ENCODE peak calls at places on chromosomes 16 and 17, in seven cellular contexts. Y is SK-N-SH, E is HCT116, I is H1, V is endothelial cell of umbilical vein, N is HepG2, P is K562. Q is an unnamed sample.
A peak's percentile ranks its signal among the peaks of the same experiment; 100 is the strongest.

GRCh38 chr16:27378871-27379580 is 22.9 kb upstream of the IL21R start:
- DNase-seq in I (no peak), V (no peak), E (no peak), P (no peak), N (no peak), Y (no peak), Q (no peak)

GRCh38 chr16:78503501-78504110 is 404.2 kb downstream of the WWOX start:
- DNase-seq in V (peak; percentile 20), Y (peak; percentile 42), I (no peak), N (peak; percentile 61), E (peak; percentile 7), P (peak; percentile 74), Q (peak; percentile 76)

GRCh38 chr17:3759597-3760216 is 36.0 kb downstream of the HASPIN start:
- DNase-seq in V (no peak), P (peak; percentile 24), E (no peak), Y (no peak), I (no peak), N (no peak), Q (no peak)

GRCh38 chr16:69381231-69381630 is 4.6 kb downstream of the TERF2 start:
- DNase-seq in P (no peak), N (no peak), V (peak; percentile 73), Y (no peak), E (no peak), I (no peak), Q (no peak)

GRCh38 chr17:8072727-8073461 is 14.6 kb downstream of the ALOX12B start:
- DNase-seq in Y (peak; percentile 54), N (no peak), I (peak; percentile 68), P (no peak), E (no peak), V (no peak), Q (peak; percentile 58)

GRCh38 chr16:86222541-86222940 is 287.8 kb upstream of the FOXF1 start:
- DNase-seq in V (no peak), P (no peak), I (no peak), Y (no peak), N (no peak), E (no peak), Q (peak; percentile 39)

GRCh38 chr16:83723244-83723643 is 84.5 kb upstream of the HSBP1 start:
- DNase-seq in V (no peak), N (no peak), Y (no peak), P (no peak), I (no peak), E (no peak), Q (no peak)

GRCh38 chr16:73058221-73058615 is 10.3 kb upstream of the ZFHX3 start:
- DNase-seq in E (no peak), Y (peak; percentile 72), P (peak; percentile 30), N (no peak), I (peak; percentile 65), V (peak; percentile 45), Q (peak; percentile 62)

GRCh38 chr16:11679250-11679649 is 11.0 kb downstream of the SNN start:
- DNase-seq in N (no peak), V (no peak), I (no peak), P (no peak), Y (no peak), E (no peak), Q (no peak)

GRCh38 chr16:9309844-9310243 is 218.4 kb downstream of the HAPSTR1 start:
- DNase-seq in N (no peak), E (no peak), V (no peak), I (no peak), P (no peak), Y (no peak), Q (no peak)

GRCh38 chr17:73401911-73402310 is 90.1 kb upstream of the CDC42EP4 start:
- DNase-seq in I (peak; percentile 76), V (no peak), E (no peak), P (peak; percentile 52), N (peak; percentile 31), Y (peak; percentile 67), Q (peak; percentile 81)

GRCh38 chr17:9291912-9292562 is 270.7 kb downstream of the NTN1 start:
- DNase-seq in N (peak; percentile 8), V (peak; percentile 41), Y (peak; percentile 67), I (peak; percentile 66), E (no peak), P (peak; percentile 10), Q (peak; percentile 60)

GRCh38 chr17:7557825-7558543 is 566 bp upstream of the TNFSF13 start:
- DNase-seq in E (no peak), P (no peak), V (peak; percentile 89), I (peak; percentile 81), Y (peak; percentile 82), N (peak; percentile 52), Q (peak; percentile 83)

GRCh38 chr17:71114911-71115668 is 945.8 kb downstream of the KCNJ2 start:
- DNase-seq in N (no peak), P (no peak), Y (no peak), E (no peak), I (no peak), V (no peak), Q (no peak)

GRCh38 chr16:84340305-84341040 is 27.9 kb upstream of the ATP2C2 start:
- DNase-seq in P (no peak), I (no peak), Y (no peak), V (no peak), E (no peak), N (no peak), Q (no peak)

GRCh38 chr17:64441772-64442549 is 7.0 kb upstream of the MILR1 start:
- DNase-seq in N (peak; percentile 47), Y (no peak), I (no peak), E (no peak), P (peak; percentile 38), V (peak; percentile 74), Q (no peak)

GRCh38 chr17:2012499-2012898 is 12.6 kb downstream of the RTN4RL1 start:
- DNase-seq in I (no peak), P (no peak), E (no peak), Y (no peak), V (no peak), N (no peak), Q (no peak)

GRCh38 chr17:1577186-1577585 is 14.6 kb upstream of the PITPNA start:
- DNase-seq in Y (no peak), N (peak; percentile 57), E (no peak), I (no peak), V (peak; percentile 76), P (no peak), Q (peak; percentile 58)

GRCh38 chr16:6682142-6682811 is 650.4 kb upstream of the RBFOX1 start:
- DNase-seq in Y (peak; percentile 53), N (peak; percentile 20), V (no peak), I (peak; percentile 85), E (no peak), P (peak; percentile 59), Q (peak; percentile 81)

GRCh38 chr16:64738321-64738960 is 383.4 kb downstream of the CDH11 start:
- DNase-seq in V (no peak), P (no peak), N (no peak), Y (no peak), E (no peak), I (no peak), Q (no peak)

GRCh38 chr17:54085934-54086333 is 263.2 kb downstream of the KIF2B start:
- DNase-seq in P (no peak), N (no peak), E (no peak), V (no peak), I (no peak), Y (no peak), Q (peak; percentile 55)

GRCh38 chr16:27242868-27243590 is 25.5 kb downstream of the NSMCE1 start:
- DNase-seq in N (peak; percentile 83), V (peak; percentile 96), E (no peak), P (peak; percentile 75), Y (no peak), I (no peak), Q (peak; percentile 33)

DNA sequence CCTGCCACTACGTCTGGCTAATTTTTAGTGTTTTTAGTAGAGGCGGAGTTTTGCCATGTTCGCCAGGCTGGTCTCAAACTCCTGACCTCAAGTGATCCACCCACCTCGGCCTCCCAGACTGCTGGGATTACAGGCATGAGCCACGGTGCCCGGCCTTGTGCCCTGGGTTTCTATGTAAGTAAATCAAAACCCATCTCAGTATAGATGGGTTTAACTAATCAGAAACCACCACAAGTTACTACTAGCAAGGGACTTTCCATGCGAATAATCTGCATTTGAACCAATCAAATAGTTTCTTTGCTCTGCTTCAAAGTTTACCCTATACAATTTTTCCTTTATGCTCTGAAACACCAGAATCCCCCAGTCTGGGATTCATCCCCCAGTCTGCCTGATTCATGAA is 16.5 kb upstream of the EIF1 start:
- DNase-seq in N (no peak), E (no peak), I (no peak), V (no peak), Y (no peak), P (no peak), Q (no peak)
- TF ChIP-seq POLR2AphosphoS5 in N (no peak), E (no peak), I (no peak), V (no peak), Y (no peak), P (no peak), Q (no peak)

GRCh38 chr17:68347380-68347779 is 56.1 kb downstream of the ARSG start:
- DNase-seq in V (peak; percentile 7), P (no peak), Y (no peak), I (no peak), E (no peak), N (no peak), Q (no peak)
- H3K4me3 ChIP-seq in V (no peak overlapping the region), P (no peak overlapping the region), Y (no peak overlapping the region), I (no peak overlapping the region), E (no peak overlapping the region), N (no peak overlapping the region), Q (no peak overlapping the region)

GRCh38 chr17:80132906-80133625 is 13.9 kb downstream of the EIF4A3 start:
- DNase-seq in P (no peak), N (no peak), I (no peak), E (no peak), Y (no peak), V (no peak), Q (no peak)

GRCh38 chr17:80126449-80126715 is 20.5 kb downstream of the EIF4A3 start:
- DNase-seq in V (no peak), I (no peak), P (no peak), Y (no peak), E (no peak), N (no peak), Q (no peak)

GRCh38 chr17:80125656-80126448 is 21.1 kb downstream of the EIF4A3 start:
- DNase-seq in N (no peak), V (no peak), Y (no peak), E (no peak), I (no peak), P (no peak), Q (no peak)

GRCh38 chr17:80130992-80131391 is 15.9 kb downstream of the EIF4A3 start:
- DNase-seq in E (no peak), I (no peak), V (no peak), P (no peak), Y (no peak), N (peak; percentile 59), Q (no peak)

DNA sequence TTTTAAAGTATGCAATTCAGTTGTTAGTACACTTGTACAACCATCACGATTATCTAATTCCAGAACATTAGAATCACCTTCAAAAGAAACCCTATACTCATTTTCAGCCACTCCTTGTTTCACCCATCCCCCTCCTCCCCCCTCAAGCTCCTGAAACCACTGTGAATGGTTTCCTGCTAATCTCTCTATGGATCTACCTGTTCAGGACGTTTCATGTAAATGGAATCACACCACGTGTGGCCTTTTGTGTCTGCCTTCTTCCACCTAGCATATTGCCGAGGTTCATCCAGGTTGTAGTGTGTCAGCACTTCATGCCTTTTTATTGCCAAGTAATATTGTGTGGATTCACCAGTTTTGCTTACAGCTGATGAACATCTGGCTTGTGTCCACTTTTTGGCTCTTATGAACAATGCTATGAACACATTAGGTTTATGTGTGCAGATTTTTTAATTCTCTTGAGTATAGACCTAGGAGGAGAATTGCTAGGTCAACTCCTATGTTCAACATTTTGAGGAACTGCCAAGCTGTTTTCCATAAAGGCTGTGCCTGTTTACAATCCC is 17.8 kb downstream of the EIF4A3 start:
- DNase-seq in P (no peak), N (no peak), V (no peak), E (no peak), I (no peak), Y (no peak), Q (no peak)
- H3K4me2 ChIP-seq in P (no peak overlapping the region), N (no peak overlapping the region), V (no peak overlapping the region), E (no peak overlapping the region), I (no peak overlapping the region), Y (no peak overlapping the region), Q (no peak overlapping the region)

GRCh38 chr17:76544123-76544915 is 4.5 kb downstream of the PRCD start:
- DNase-seq in V (no peak), I (no peak), P (no peak), N (no peak), Y (peak; percentile 90), E (no peak), Q (peak; percentile 27)
- TF ChIP-seq POLR2AphosphoS5 in V (no peak), I (no peak), P (no peak), N (no peak), Y (no peak), E (no peak), Q (no peak)

Q was measured in GM23338.